ENCODE peak calls at places on chromosomes 12 and 14, in seven cellular contexts. One of them, this sample, is unnamed.

GRCh38 chr12:113039911-113040425 is 16.6 kb upstream of the DTX1 start:
- DNase-seq in fibroblast of the aortic adventitia: no peak
- DNase-seq in A673: no peak
- DNase-seq in left ventricle myocardium inferior: no peak
- DNase-seq in fibroblast of pulmonary artery: no peak
- DNase-seq in astrocyte: no peak
- DNase-seq in heart left ventricle: no peak
- DNase-seq in this sample: peak

GRCh38 chr12:87779858-87780498 is 249.2 kb downstream of the C12orf50 start:
- DNase-seq in fibroblast of the aortic adventitia: no peak
- DNase-seq in A673: peak
- DNase-seq in left ventricle myocardium inferior: no peak
- DNase-seq in fibroblast of pulmonary artery: no peak
- DNase-seq in astrocyte: no peak
- DNase-seq in heart left ventricle: no peak
- DNase-seq in this sample: peak

GRCh38 chr12:122081697-122082221 is 3.2 kb downstream of the MLXIP start:
- DNase-seq in fibroblast of the aortic adventitia: peak
- DNase-seq in A673: peak
- DNase-seq in left ventricle myocardium inferior: peak
- DNase-seq in fibroblast of pulmonary artery: peak
- DNase-seq in astrocyte: no peak
- DNase-seq in heart left ventricle: peak
- DNase-seq in this sample: peak

GRCh38 chr14:102917469-102918211 is 4.8 kb upstream of the AMN start:
- DNase-seq in fibroblast of the aortic adventitia: peak
- DNase-seq in A673: peak
- DNase-seq in left ventricle myocardium inferior: peak
- DNase-seq in fibroblast of pulmonary artery: peak
- DNase-seq in astrocyte: no peak
- DNase-seq in heart left ventricle: no peak
- DNase-seq in this sample: peak

GRCh38 chr12:59396519-59396918 is 199.3 kb upstream of the SLC16A7 start:
- DNase-seq in fibroblast of the aortic adventitia: no peak
- DNase-seq in A673: no peak
- DNase-seq in left ventricle myocardium inferior: no peak
- DNase-seq in fibroblast of pulmonary artery: no peak
- DNase-seq in astrocyte: no peak
- DNase-seq in heart left ventricle: no peak
- DNase-seq in this sample: no peak

GRCh38 chr12:75526655-75527511 is 15.5 kb upstream of the KRR1 start:
- DNase-seq in fibroblast of the aortic adventitia: peak
- DNase-seq in A673: peak
- DNase-seq in left ventricle myocardium inferior: no peak
- DNase-seq in fibroblast of pulmonary artery: peak
- DNase-seq in astrocyte: peak
- DNase-seq in heart left ventricle: no peak
- DNase-seq in this sample: peak

GRCh38 chr12:116657921-116658495 is 79.9 kb downstream of the SPRING1 start:
- DNase-seq in fibroblast of the aortic adventitia: no peak
- DNase-seq in A673: no peak
- DNase-seq in left ventricle myocardium inferior: no peak
- DNase-seq in fibroblast of pulmonary artery: no peak
- DNase-seq in astrocyte: peak
- DNase-seq in heart left ventricle: no peak
- DNase-seq in this sample: no peak

GRCh38 chr12:53174881-53175491 is 5.5 kb upstream of the ZNF740 start:
- DNase-seq in fibroblast of the aortic adventitia: peak
- DNase-seq in A673: peak
- DNase-seq in left ventricle myocardium inferior: no peak
- DNase-seq in fibroblast of pulmonary artery: peak
- DNase-seq in astrocyte: peak
- DNase-seq in heart left ventricle: no peak
- DNase-seq in this sample: peak

GRCh38 chr12:109150124-109150640 is 33.8 kb downstream of the ACACB start:
- DNase-seq in fibroblast of the aortic adventitia: no peak
- DNase-seq in A673: no peak
- DNase-seq in left ventricle myocardium inferior: no peak
- DNase-seq in fibroblast of pulmonary artery: no peak
- DNase-seq in astrocyte: no peak
- DNase-seq in heart left ventricle: no peak
- DNase-seq in this sample: no peak

GRCh38 chr14:102749393-102749792 is 27.9 kb upstream of the TRAF3 start:
- DNase-seq in fibroblast of the aortic adventitia: no peak
- DNase-seq in A673: no peak
- DNase-seq in left ventricle myocardium inferior: no peak
- DNase-seq in fibroblast of pulmonary artery: no peak
- DNase-seq in astrocyte: no peak
- DNase-seq in heart left ventricle: no peak
- DNase-seq in this sample: no peak

GRCh38 chr12:29771786-29772185 is 12.0 kb downstream of the TMTC1 start:
- DNase-seq in fibroblast of the aortic adventitia: no peak
- DNase-seq in A673: no peak
- DNase-seq in left ventricle myocardium inferior: no peak
- DNase-seq in fibroblast of pulmonary artery: no peak
- DNase-seq in astrocyte: no peak
- DNase-seq in heart left ventricle: no peak
- DNase-seq in this sample: no peak

GRCh38 chr14:85574849-85575616 is 45.1 kb downstream of the FLRT2 start:
- DNase-seq in fibroblast of the aortic adventitia: no peak
- DNase-seq in A673: no peak
- DNase-seq in left ventricle myocardium inferior: no peak
- DNase-seq in fibroblast of pulmonary artery: no peak
- DNase-seq in astrocyte: no peak
- DNase-seq in heart left ventricle: no peak
- DNase-seq in this sample: no peak

GRCh38 chr12:105219261-105220018 is 16.5 kb downstream of the APPL2 start:
- DNase-seq in fibroblast of the aortic adventitia: peak
- DNase-seq in A673: no peak
- DNase-seq in left ventricle myocardium inferior: no peak
- DNase-seq in fibroblast of pulmonary artery: peak
- DNase-seq in astrocyte: no peak
- DNase-seq in heart left ventricle: no peak
- DNase-seq in this sample: no peak

GRCh38 chr12:29245246-29245645 is 96.2 kb downstream of the FAR2 start:
- DNase-seq in fibroblast of the aortic adventitia: no peak
- DNase-seq in A673: no peak
- DNase-seq in left ventricle myocardium inferior: no peak
- DNase-seq in fibroblast of pulmonary artery: no peak
- DNase-seq in astrocyte: peak
- DNase-seq in heart left ventricle: no peak
- DNase-seq in this sample: no peak

GRCh38 chr14:52235434-52235833 is 32.1 kb upstream of the PTGDR start:
- DNase-seq in fibroblast of the aortic adventitia: no peak
- DNase-seq in A673: no peak
- DNase-seq in left ventricle myocardium inferior: no peak
- DNase-seq in fibroblast of pulmonary artery: no peak
- DNase-seq in astrocyte: no peak
- DNase-seq in heart left ventricle: no peak
- DNase-seq in this sample: no peak

GRCh38 chr14:74920281-74920680 is 2.8 kb downstream of the RPS6KL1 start:
- DNase-seq in fibroblast of the aortic adventitia: no peak
- DNase-seq in A673: no peak
- DNase-seq in left ventricle myocardium inferior: no peak
- DNase-seq in fibroblast of pulmonary artery: no peak
- DNase-seq in astrocyte: no peak
- DNase-seq in heart left ventricle: no peak
- DNase-seq in this sample: no peak

GRCh38 chr12:5200276-5201087 is 156.8 kb downstream of the KCNA5 start:
- DNase-seq in fibroblast of the aortic adventitia: no peak
- DNase-seq in A673: peak
- DNase-seq in left ventricle myocardium inferior: peak
- DNase-seq in fibroblast of pulmonary artery: no peak
- DNase-seq in astrocyte: no peak
- DNase-seq in heart left ventricle: peak
- DNase-seq in this sample: no peak

GRCh38 chr14:69034612-69035262 is 55.6 kb upstream of the ACTN1 start:
- DNase-seq in fibroblast of the aortic adventitia: peak
- DNase-seq in A673: no peak
- DNase-seq in left ventricle myocardium inferior: no peak
- DNase-seq in fibroblast of pulmonary artery: peak
- DNase-seq in astrocyte: peak
- DNase-seq in heart left ventricle: no peak
- DNase-seq in this sample: peak

GRCh38 chr12:19850341-19851065 is 411.2 kb downstream of the AEBP2 start:
- DNase-seq in fibroblast of the aortic adventitia: peak
- DNase-seq in A673: no peak
- DNase-seq in left ventricle myocardium inferior: no peak
- DNase-seq in fibroblast of pulmonary artery: peak
- DNase-seq in astrocyte: peak
- DNase-seq in heart left ventricle: no peak
- DNase-seq in this sample: peak

GRCh38 chr14:66121859-66122258 is 364.3 kb upstream of the CCDC196 start:
- DNase-seq in fibroblast of the aortic adventitia: no peak
- DNase-seq in A673: no peak
- DNase-seq in left ventricle myocardium inferior: no peak
- DNase-seq in fibroblast of pulmonary artery: no peak
- DNase-seq in astrocyte: no peak
- DNase-seq in heart left ventricle: no peak
- DNase-seq in this sample: no peak

GRCh38 chr12:68321140-68321539 is 11.0 kb downstream of the MDM1 start:
- DNase-seq in fibroblast of the aortic adventitia: no peak
- DNase-seq in A673: no peak
- DNase-seq in left ventricle myocardium inferior: no peak
- DNase-seq in fibroblast of pulmonary artery: no peak
- DNase-seq in astrocyte: no peak
- DNase-seq in heart left ventricle: no peak
- DNase-seq in this sample: no peak

GRCh38 chr12:48086327-48086726 is 19.6 kb downstream of the SENP1 start:
- DNase-seq in fibroblast of the aortic adventitia: no peak
- DNase-seq in A673: no peak
- DNase-seq in left ventricle myocardium inferior: no peak
- DNase-seq in fibroblast of pulmonary artery: no peak
- DNase-seq in astrocyte: no peak
- DNase-seq in heart left ventricle: no peak
- DNase-seq in this sample: no peak

GRCh38 chr12:48084841-48085460 is 20.9 kb downstream of the SENP1 start:
- DNase-seq in fibroblast of the aortic adventitia: no peak
- DNase-seq in A673: no peak
- DNase-seq in left ventricle myocardium inferior: no peak
- DNase-seq in fibroblast of pulmonary artery: no peak
- DNase-seq in astrocyte: no peak
- DNase-seq in heart left ventricle: no peak
- DNase-seq in this sample: no peak

GRCh38 chr12:48080821-48081220 is 25.1 kb downstream of the SENP1 start:
- DNase-seq in fibroblast of the aortic adventitia: no peak
- DNase-seq in A673: no peak
- DNase-seq in left ventricle myocardium inferior: no peak
- DNase-seq in fibroblast of pulmonary artery: no peak
- DNase-seq in astrocyte: no peak
- DNase-seq in heart left ventricle: no peak
- DNase-seq in this sample: no peak

GRCh38 chr12:48080285-48080684 is 25.6 kb downstream of the SENP1 start:
- DNase-seq in fibroblast of the aortic adventitia: no peak
- DNase-seq in A673: no peak
- DNase-seq in left ventricle myocardium inferior: no peak
- DNase-seq in fibroblast of pulmonary artery: no peak
- DNase-seq in astrocyte: no peak
- DNase-seq in heart left ventricle: no peak
- DNase-seq in this sample: no peak

GRCh38 chr12:48084066-48084465 is 21.8 kb downstream of the SENP1 start:
- DNase-seq in fibroblast of the aortic adventitia: peak
- DNase-seq in A673: peak
- DNase-seq in left ventricle myocardium inferior: no peak
- DNase-seq in fibroblast of pulmonary artery: peak
- DNase-seq in astrocyte: no peak
- DNase-seq in heart left ventricle: no peak
- DNase-seq in this sample: peak
- TF ChIP-seq CTCF in fibroblast of the aortic adventitia: peak
- TF ChIP-seq CTCF in A673: peak
- TF ChIP-seq CTCF in left ventricle myocardium inferior: peak
- TF ChIP-seq CTCF in fibroblast of pulmonary artery: peak
- TF ChIP-seq CTCF in astrocyte: no peak
- TF ChIP-seq CTCF in heart left ventricle: peak
- TF ChIP-seq CTCF in this sample: peak

DNA sequence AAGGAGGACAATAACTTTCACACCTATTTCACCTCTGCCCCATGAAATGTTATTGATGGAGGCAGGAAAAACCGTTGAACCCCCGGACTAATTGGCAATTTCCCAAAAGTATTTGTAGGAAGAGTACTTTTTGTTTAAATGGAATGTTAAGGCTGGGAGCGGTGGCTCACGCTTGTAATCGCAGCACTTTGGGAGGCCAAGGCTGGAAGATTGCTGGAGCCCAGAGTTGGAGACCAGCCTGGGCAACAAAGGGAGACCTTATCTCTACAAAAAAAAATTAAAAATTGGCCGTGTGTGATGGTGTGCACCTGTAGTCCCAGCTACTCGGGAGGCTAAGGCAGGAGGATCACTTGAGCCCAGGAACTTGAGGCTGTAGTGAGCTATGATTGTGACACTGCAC is 26.0 kb upstream of the SPTLC2 start:
- DNase-seq in fibroblast of the aortic adventitia: no peak
- DNase-seq in A673: no peak
- DNase-seq in left ventricle myocardium inferior: no peak
- DNase-seq in fibroblast of pulmonary artery: no peak
- DNase-seq in astrocyte: no peak
- DNase-seq in heart left ventricle: no peak
- DNase-seq in this sample: no peak
- H3K4me3 ChIP-seq in fibroblast of the aortic adventitia: peak
- H3K4me3 ChIP-seq in A673: no peak
- H3K4me3 ChIP-seq in left ventricle myocardium inferior: peak
- H3K4me3 ChIP-seq in fibroblast of pulmonary artery: peak
- H3K4me3 ChIP-seq in astrocyte: peak
- H3K4me3 ChIP-seq in heart left ventricle: peak
- H3K4me3 ChIP-seq in this sample: peak

DNA sequence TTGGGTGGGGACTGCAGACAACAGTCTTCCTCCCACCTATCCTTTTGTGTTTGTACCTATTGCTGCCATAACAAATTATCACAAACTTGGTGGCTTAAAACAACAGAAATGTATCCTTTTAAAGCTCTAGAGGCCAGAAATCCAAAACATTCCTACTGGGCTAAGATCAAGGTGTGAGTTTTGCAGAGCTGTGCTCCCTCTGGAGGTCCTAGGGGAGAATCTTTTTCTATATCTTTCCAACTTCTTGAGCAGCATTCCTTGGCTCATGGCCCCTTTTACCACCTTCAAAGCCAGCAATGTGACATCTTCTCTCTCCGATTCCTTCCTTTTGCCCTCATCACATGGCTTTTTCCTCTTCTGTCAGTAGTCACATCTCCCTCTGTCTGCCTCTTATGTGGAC is 190.6 kb downstream of the TTC8 start:
- DNase-seq in fibroblast of the aortic adventitia: peak
- DNase-seq in A673: no peak
- DNase-seq in left ventricle myocardium inferior: no peak
- DNase-seq in fibroblast of pulmonary artery: peak
- DNase-seq in astrocyte: no peak
- DNase-seq in heart left ventricle: no peak
- DNase-seq in this sample: peak
- TF ChIP-seq CTCF in fibroblast of the aortic adventitia: peak
- TF ChIP-seq CTCF in A673: peak
- TF ChIP-seq CTCF in left ventricle myocardium inferior: no peak
- TF ChIP-seq CTCF in fibroblast of pulmonary artery: peak
- TF ChIP-seq CTCF in astrocyte: no peak
- TF ChIP-seq CTCF in heart left ventricle: no peak
- TF ChIP-seq CTCF in this sample: no peak

DNA sequence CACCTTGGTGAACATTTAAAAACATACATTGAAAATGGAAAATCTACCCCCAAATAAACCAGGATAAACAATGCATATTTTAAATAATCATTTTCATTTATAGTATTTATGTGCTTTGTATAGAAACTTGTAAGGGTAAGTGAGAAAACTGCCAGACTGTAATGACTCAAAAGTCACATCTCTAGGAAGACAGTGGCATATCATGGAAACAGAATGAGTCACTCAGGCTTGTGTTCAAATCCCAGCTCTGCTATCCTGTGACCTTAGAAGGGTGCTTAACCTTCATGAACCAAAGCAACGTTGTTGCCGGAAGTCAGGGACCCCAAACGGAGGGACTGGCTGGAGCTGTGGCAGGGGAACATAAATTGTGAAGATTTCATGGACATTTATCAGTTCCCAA is 142.7 kb downstream of the CEP128 start:
- DNase-seq in fibroblast of the aortic adventitia: no peak
- DNase-seq in A673: no peak
- DNase-seq in left ventricle myocardium inferior: no peak
- DNase-seq in fibroblast of pulmonary artery: no peak
- DNase-seq in astrocyte: no peak
- DNase-seq in heart left ventricle: no peak
- DNase-seq in this sample: no peak
- H3K4me3 ChIP-seq in fibroblast of the aortic adventitia: no peak
- H3K4me3 ChIP-seq in A673: no peak
- H3K4me3 ChIP-seq in left ventricle myocardium inferior: no peak
- H3K4me3 ChIP-seq in fibroblast of pulmonary artery: no peak
- H3K4me3 ChIP-seq in astrocyte: no peak
- H3K4me3 ChIP-seq in heart left ventricle: no peak
- H3K4me3 ChIP-seq in this sample: no peak